ENCODE peak calls at places on chromosomes 16 and 17, in seven cellular contexts. C, G, O, E, D, B and V are unnamed samples.
A peak's percentile ranks its signal among the peaks of the same experiment; 100 is the strongest.

GRCh38 chr17:17613708-17614114 is 22.2 kb upstream of the PEMT start:
- DNase-seq in C (peak; percentile 34), G (peak; percentile 98), O (no peak), E (no peak), D (no peak), B (peak; percentile 67), V (peak; percentile 54)

GRCh38 chr17:38703742-38704644 is 1.1 kb upstream of the MLLT6 start:
- DNase-seq in C (no peak), G (peak; percentile 95), O (peak; percentile 60), E (no peak), D (peak; percentile 59), B (no peak), V (peak; percentile 37)

GRCh38 chr16:50202926-50203624 is 50.0 kb downstream of the TENT4B start:
- DNase-seq in C (no peak), G (no peak), O (no peak), E (no peak), D (no peak), B (peak; percentile 1), V (no peak)

GRCh38 chr17:72049914-72050313 is 70.9 kb upstream of the SOX9 start:
- DNase-seq in C (no peak), G (no peak), O (no peak), E (no peak), D (no peak), B (no peak), V (no peak)

GRCh38 chr16:35339337-35339736 is 1879.9 kb downstream of the TP53TG3F start:
- DNase-seq in C (no peak), G (no peak), O (no peak), E (no peak), D (no peak), B (no peak), V (no peak)

GRCh38 chr17:4968166-4968915 is 724 bp upstream of the SPAG7 start:
- DNase-seq in C (peak; percentile 32), G (peak; percentile 79), O (no peak), E (no peak), D (no peak), B (no peak), V (no peak)

GRCh38 chr17:42288078-42288984 is at the start of gene STAT5A:
- DNase-seq in C (peak; percentile 72), G (no peak), O (peak; percentile 71), E (no peak), D (no peak), B (no peak), V (peak; percentile 54)

GRCh38 chr17:4180791-4181190 is 37.8 kb downstream of the CYB5D2 start:
- DNase-seq in C (peak; percentile 6), G (no peak), O (no peak), E (no peak), D (no peak), B (no peak), V (no peak)

GRCh38 chr17:3469529-3469928 is 2.1 kb downstream of the SPATA22 start:
- DNase-seq in C (no peak), G (no peak), O (no peak), E (no peak), D (no peak), B (no peak), V (no peak)

GRCh38 chr17:68134046-68134637 is 98.6 kb downstream of the KPNA2 start:
- DNase-seq in C (no peak), G (no peak), O (no peak), E (no peak), D (no peak), B (no peak), V (no peak)

GRCh38 chr17:72614871-72615626 is 477.4 kb downstream of the SLC39A11 start:
- DNase-seq in C (peak; percentile 12), G (no peak), O (no peak), E (no peak), D (no peak), B (no peak), V (peak; percentile 97)

GRCh38 chr16:47058295-47059086 is 85.0 kb upstream of the DNAJA2 start:
- DNase-seq in C (no peak), G (no peak), O (no peak), E (no peak), D (no peak), B (peak; percentile 4), V (no peak)

GRCh38 chr17:79849953-79850352 is 10.7 kb upstream of the CBX4 start:
- DNase-seq in C (no peak), G (no peak), O (no peak), E (no peak), D (no peak), B (no peak), V (no peak)

GRCh38 chr17:34365340-34365739 is 2.3 kb upstream of the CCL1 start:
- DNase-seq in C (no peak), G (no peak), O (no peak), E (no peak), D (no peak), B (no peak), V (no peak)

GRCh38 chr17:32609085-32609484 is 122.3 kb downstream of the CDK5R1 start:
- DNase-seq in C (peak; percentile 83), G (peak; percentile 33), O (peak; percentile 36), E (no peak), D (no peak), B (no peak), V (peak; percentile 9)

GRCh38 chr17:49545007-49545660 is 30.5 kb upstream of the NXPH3 start:
- DNase-seq in C (no peak), G (no peak), O (no peak), E (no peak), D (no peak), B (no peak), V (no peak)

GRCh38 chr17:76427457-76428231 is 25.3 kb downstream of the UBE2O start:
- DNase-seq in C (no peak), G (no peak), O (no peak), E (no peak), D (no peak), B (no peak), V (no peak)

GRCh38 chr17:11645426-11645825 is 47.2 kb downstream of the DNAH9 start:
- DNase-seq in C (no peak), G (no peak), O (no peak), E (no peak), D (no peak), B (no peak), V (no peak)

GRCh38 chr17:77208856-77209255 is 68.1 kb downstream of the SEC14L1 start:
- DNase-seq in C (no peak), G (no peak), O (no peak), E (no peak), D (no peak), B (no peak), V (no peak)

GRCh38 chr17:82647593-82648164 is 565 bp downstream of the WDR45B start:
- DNase-seq in C (no peak), G (no peak), O (peak; percentile 38), E (no peak), D (no peak), B (no peak), V (no peak)

GRCh38 chr16:51876934-51877333 is 670.0 kb downstream of the TOX3 start:
- DNase-seq in C (no peak), G (no peak), O (no peak), E (no peak), D (no peak), B (no peak), V (no peak)

GRCh38 chr16:2004795-2005517 is 4.7 kb downstream of the ZNF598 start:
- DNase-seq in C (no peak), G (no peak), O (no peak), E (no peak), D (no peak), B (no peak), V (no peak)

GRCh38 chr17:67248291-67248690 is 3.3 kb upstream of the HELZ start:
- DNase-seq in C (no peak), G (no peak), O (no peak), E (no peak), D (no peak), B (no peak), V (no peak)

GRCh38 chr16:11665071-11665491 is 3.2 kb upstream of the SNN start:
- DNase-seq in C (no peak), G (no peak), O (no peak), E (no peak), D (no peak), B (peak; percentile 48), V (no peak)

GRCh38 chr16:27273670-27274522 is 5.3 kb upstream of the NSMCE1 start:
- DNase-seq in C (no peak), G (no peak), O (no peak), E (no peak), D (no peak), B (no peak), V (no peak)

GRCh38 chr17:10614536-10615155 is 42.5 kb downstream of the MYH3 start:
- DNase-seq in C (no peak), G (peak; percentile 63), O (no peak), E (no peak), D (no peak), B (peak; percentile 3), V (peak; percentile 44)

GRCh38 chr16:4477966-4478365 is 1.8 kb downstream of the HMOX2 start:
- DNase-seq in C (no peak), G (no peak), O (no peak), E (no peak), D (no peak), B (no peak), V (peak; percentile 66)

GRCh38 chr16:89103156-89103555 is 9.5 kb downstream of the ACSF3 start:
- DNase-seq in C (no peak), G (no peak), O (no peak), E (no peak), D (no peak), B (no peak), V (no peak)

GRCh38 chr17:73976147-73976546 is 227.3 kb upstream of the RPL38 start:
- DNase-seq in C (no peak), G (no peak), O (no peak), E (no peak), D (no peak), B (no peak), V (no peak)